ENCODE peak calls at places on chromosomes 13 and 19, in four cellular contexts. H is Peyer's patch, V is neural progenitor cell, B is heart right ventricle. Z is an unnamed sample.

GRCh38 chr13:47472516-47472915 is 528.6 kb downstream of the SUCLA2 start:
- DNase-seq in H (no peak), V (no peak), B (no peak), Z (no peak)

GRCh38 chr19:16901491-16902175 is 12.8 kb downstream of the F2RL3 start:
- DNase-seq in H (no peak), V (peak), B (no peak), Z (no peak)

GRCh38 chr13:51858433-51859247 is 3.1 kb upstream of the CCDC70 start:
- DNase-seq in H (no peak), V (peak), B (no peak), Z (no peak)

GRCh38 chr19:44748426-44749254 is at the start of gene BCL3:
- DNase-seq in H (peak), V (peak), B (peak), Z (peak)

GRCh38 chr19:11963566-11964355 is 1.1 kb upstream of the ZNF763 start:
- DNase-seq in H (peak), V (peak), B (peak), Z (peak)

GRCh38 chr19:46081928-46082727 is 41.3 kb upstream of the IGFL4 start:
- DNase-seq in H (no peak), V (peak), B (no peak), Z (peak)

GRCh38 chr19:39223703-39224279 is 19.7 kb upstream of the SYCN start:
- DNase-seq in H (no peak), V (peak), B (no peak), Z (no peak)

GRCh38 chr13:98875146-98875729 is 102.6 kb downstream of the DOCK9 start:
- DNase-seq in H (no peak), V (no peak), B (no peak), Z (no peak)

GRCh38 chr19:12779162-12779993 is 4.0 kb upstream of the HOOK2 start:
- DNase-seq in H (no peak), V (peak), B (peak), Z (peak)

GRCh38 chr13:110345701-110346100 is 38.6 kb downstream of the COL4A2 start:
- DNase-seq in H (no peak), V (no peak), B (no peak), Z (no peak)

GRCh38 chr13:81686877-81687276 is 1346.0 kb upstream of the SPRY2 start:
- DNase-seq in H (no peak), V (no peak), B (no peak), Z (no peak)

GRCh38 chr13:90232291-90232690 is 1115.2 kb upstream of the MIR17HG start:
- DNase-seq in H (no peak), V (no peak), B (no peak), Z (no peak)

GRCh38 chr19:4241824-4242430 is 5.0 kb upstream of the YJU2 start:
- DNase-seq in H (no peak), V (no peak), B (no peak), Z (no peak)

GRCh38 chr19:6718111-6718740 is 2.2 kb downstream of the C3 start:
- DNase-seq in H (no peak), V (no peak), B (no peak), Z (no peak)

GRCh38 chr13:103130681-103131210 is 64.5 kb upstream of the SLC10A2 start:
- DNase-seq in H (no peak), V (no peak), B (no peak), Z (no peak)

GRCh38 chr13:21511841-21512240 is 52.7 kb upstream of the ZDHHC20 start:
- DNase-seq in H (no peak), V (no peak), B (no peak), Z (no peak)

GRCh38 chr19:1466461-1467227 is 12.4 kb downstream of the C19orf25 start:
- DNase-seq in H (no peak), V (peak), B (no peak), Z (no peak)

GRCh38 chr19:36103842-36104552 is 6.9 kb upstream of the OVOL3 start:
- DNase-seq in H (no peak), V (no peak), B (no peak), Z (no peak)

GRCh38 chr19:35495107-35496064 is 5.1 kb upstream of the KRTDAP start:
- DNase-seq in H (peak), V (peak), B (peak), Z (peak)

GRCh38 chr13:24502567-24503375 is 9.8 kb downstream of the PARP4 start:
- DNase-seq in H (no peak), V (peak), B (no peak), Z (no peak)

GRCh38 chr13:100773923-100774641 is 99.5 kb upstream of the TMTC4 start:
- DNase-seq in H (no peak), V (no peak), B (no peak), Z (no peak)

GRCh38 chr13:99281811-99282263 is 23.7 kb upstream of the GPR18 start:
- DNase-seq in H (peak), V (no peak), B (peak), Z (no peak)

GRCh38 chr19:16612631-16613030 is 15.4 kb downstream of the MED26 start:
- DNase-seq in H (no peak), V (no peak), B (no peak), Z (no peak)

GRCh38 chr13:27338207-27338606 is 67.6 kb downstream of the RASL11A start:
- DNase-seq in H (no peak), V (no peak), B (no peak), Z (no peak)

GRCh38 chr13:27336005-27336673 is 65.5 kb downstream of the RASL11A start:
- DNase-seq in H (no peak), V (no peak), B (no peak), Z (no peak)

GRCh38 chr13:27339299-27339698 is 68.7 kb downstream of the RASL11A start:
- DNase-seq in H (peak), V (peak), B (no peak), Z (no peak)

GRCh38 chr13:27341616-27342015 is 71.0 kb downstream of the RASL11A start:
- DNase-seq in H (no peak), V (no peak), B (no peak), Z (no peak)

DNA sequence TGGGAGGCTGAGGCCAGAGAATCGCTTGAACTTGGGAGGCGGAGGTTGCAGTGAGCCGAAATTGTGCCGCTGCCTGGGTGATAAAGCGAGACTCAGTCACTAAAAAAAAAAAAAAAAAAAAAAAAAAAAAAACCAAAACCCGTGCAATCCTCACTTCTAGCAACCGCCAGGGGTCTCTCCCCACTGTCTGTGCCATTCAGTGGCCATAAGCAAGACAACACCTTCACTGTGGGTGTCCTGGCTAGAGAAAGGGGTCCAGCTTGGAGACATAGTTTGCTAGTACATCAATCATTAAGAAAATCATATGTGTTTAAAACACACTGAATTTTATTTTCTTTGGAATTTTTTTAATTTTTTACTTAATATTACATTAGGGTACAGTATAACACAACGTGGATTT is 68.2 kb downstream of the RASL11A start:
- DNase-seq in H (no peak), V (peak), B (no peak), Z (no peak)
- TF ChIP-seq CTCF in H (no peak), V (peak), B (no peak), Z (no peak)

DNA sequence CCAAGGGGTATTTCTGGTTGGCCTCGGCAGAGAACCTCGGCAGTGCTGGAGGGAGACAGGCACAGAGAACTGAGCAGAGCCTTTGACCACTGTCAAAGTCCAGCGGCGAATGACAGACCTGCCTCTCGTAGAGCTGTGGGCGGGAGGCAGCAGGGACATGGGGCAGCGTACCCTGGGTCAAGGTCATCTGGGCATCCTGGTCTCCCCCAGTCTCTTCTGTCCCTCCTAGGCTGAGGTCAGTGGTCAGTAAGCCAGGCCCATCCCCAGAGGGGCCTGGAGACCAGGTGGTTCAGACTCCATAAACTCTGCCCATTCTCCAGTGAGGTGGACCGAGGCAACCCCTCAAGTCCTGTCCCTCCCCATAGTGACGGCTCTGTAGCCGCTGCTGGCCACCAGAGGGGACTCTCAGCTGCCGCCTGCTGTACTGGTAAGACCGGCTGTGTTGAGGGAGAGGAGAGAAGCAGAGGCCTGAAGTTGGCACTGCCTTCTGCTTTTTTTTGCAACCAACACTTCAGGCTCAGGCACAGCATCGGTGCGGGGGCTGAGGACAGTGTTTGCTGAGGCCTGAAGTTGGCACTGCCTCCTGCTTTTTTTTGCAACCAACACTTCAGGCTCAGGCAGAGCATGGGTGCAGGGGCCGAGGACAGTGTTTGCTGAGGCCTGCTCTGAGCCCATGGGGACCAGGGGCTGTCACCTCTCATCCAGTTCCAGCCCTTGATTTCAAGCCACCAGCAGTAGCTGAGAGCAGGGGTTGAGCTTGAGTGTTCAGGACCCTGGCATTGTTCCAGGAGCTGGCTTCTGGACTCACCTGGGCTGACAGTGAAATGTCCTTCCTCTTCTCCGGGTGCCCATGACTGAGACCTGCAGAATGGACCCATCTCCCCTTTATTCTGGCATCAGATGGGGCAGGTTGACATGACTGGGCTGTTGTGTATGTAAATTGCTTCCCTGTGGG is at the start of gene PGLYRP2:
- DNase-seq in H (no peak), V (no peak), B (no peak), Z (peak)
- TF ChIP-seq CTCF in H (no peak), V (no peak), B (no peak), Z (no peak)

GRCh38 chr13:79806821-79807220 is 325.9 kb downstream of the NDFIP2 start:
- DNase-seq in H (no peak), V (no peak), B (no peak), Z (no peak)
- TF ChIP-seq CTCF in H (no peak), V (no peak), B (no peak), Z (no peak)

GRCh38 chr19:42134671-42135070 is 2.4 kb upstream of the POU2F2 start:
- DNase-seq in H (no peak), V (no peak), B (no peak), Z (no peak)

GRCh38 chr19:42143341-42144234 is 11.3 kb upstream of the POU2F2 start:
- DNase-seq in H (no peak), V (peak), B (no peak), Z (no peak)

GRCh38 chr19:42135836-42136235 is 3.6 kb upstream of the POU2F2 start:
- DNase-seq in H (no peak), V (no peak), B (no peak), Z (no peak)

GRCh38 chr19:42140125-42140754 is 8.0 kb upstream of the POU2F2 start:
- DNase-seq in H (no peak), V (peak), B (peak), Z (peak)
- TF ChIP-seq CTCF in H (no peak), V (no peak), B (no peak), Z (no peak)

DNA sequence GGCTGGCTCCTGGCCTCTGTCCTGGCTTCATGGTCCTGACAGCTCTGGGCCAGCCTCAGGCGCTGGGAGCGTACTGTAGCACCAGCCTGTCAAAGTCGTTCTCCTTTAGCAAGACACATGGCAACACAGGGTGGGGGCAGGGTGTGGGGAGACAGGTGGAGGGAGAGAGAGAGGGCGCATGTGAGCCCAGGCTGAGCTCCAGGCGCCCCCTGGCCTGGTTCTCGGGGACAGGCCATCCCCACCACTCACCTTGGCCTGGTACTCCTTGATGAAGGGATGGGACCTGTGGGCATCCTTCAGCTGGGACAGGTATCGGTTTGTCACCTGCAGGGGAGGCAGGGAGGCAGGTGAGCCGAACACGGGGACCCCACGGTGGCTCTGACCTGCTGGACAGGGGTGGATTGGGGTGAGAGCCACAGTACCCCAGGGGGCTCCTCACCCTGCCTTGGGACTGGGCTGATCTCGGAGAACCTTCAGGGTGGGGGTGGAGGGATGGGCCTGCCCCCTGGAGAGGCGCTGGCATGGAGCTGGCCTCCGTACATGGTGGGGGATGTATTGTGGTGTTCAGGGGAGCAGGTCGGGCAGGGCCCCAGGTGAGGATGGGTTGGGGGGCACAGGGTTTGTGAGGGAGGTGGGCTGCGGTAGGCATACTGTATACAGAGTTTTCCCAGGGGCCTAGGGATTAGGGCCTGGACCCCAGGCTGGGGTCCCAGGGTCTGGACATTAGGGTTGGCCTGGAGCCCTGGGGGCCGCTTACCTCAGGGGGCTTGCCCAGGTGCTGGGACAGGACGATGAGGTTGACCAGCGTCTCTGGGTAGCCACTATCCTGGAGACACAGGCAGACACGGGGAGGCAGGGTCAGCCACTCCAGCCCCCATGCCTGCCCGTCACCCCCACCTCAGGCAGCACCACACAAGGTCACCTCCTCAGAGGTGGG is 3.9 kb upstream of the CERS1 start:
- DNase-seq in H (no peak), V (no peak), B (no peak), Z (no peak)
- TF ChIP-seq CTCF in H (no peak), V (no peak), B (no peak), Z (no peak)

GRCh38 chr19:55481148-55482127 is 3.5 kb upstream of the NAT14 start:
- DNase-seq in H (no peak), V (no peak), B (no peak), Z (no peak)
- TF ChIP-seq CTCF in H (no peak), V (no peak), B (no peak), Z (no peak)

GRCh38 chr19:47608074-47608907 is 643 bp upstream of the BICRA start:
- DNase-seq in H (peak), V (peak), B (peak), Z (peak)
- TF ChIP-seq CTCF in H (peak), V (no peak), B (no peak), Z (no peak)

DNA sequence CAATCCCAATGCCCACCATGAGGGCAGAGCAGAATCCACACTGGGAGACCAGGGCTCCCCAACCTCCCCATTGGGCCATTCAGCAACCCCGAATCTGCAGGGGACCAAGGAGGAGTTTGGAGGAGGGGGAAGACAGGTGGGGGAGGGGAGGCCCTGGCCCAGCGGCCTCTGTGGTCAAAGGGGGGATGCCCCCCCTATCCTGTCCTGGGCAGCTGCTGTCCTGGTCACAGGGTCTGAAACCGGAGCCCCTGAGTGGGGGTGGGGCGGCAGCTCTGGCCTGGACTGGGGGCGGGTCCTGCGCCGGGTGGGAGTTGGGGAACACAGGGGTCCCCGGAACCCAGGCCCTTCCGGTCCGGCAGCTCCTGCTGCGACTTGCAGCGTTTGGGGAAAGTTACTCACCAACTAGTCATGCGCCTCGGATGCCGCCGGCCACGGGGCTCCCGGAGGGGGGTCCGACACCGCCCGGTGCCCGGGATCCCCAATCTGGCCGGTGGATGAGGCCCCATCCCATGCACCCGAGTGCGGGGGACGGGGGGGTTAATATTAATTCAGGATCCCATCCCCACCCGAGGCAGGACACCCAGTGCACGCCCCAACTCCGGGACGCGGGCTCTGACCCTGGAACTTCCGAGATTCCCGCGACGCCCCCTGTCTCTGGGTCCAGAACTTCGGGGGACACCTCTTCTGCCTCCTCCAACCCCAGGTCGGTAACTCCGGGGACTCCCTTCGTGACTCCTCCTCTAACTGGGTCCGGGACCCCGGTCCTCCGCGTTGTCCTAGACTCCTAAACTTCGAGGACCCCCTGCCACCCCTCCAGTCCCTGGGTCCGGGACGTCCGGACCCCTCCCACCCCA is 868 bp downstream of the HOMER3 start:
- DNase-seq in H (no peak), V (peak), B (peak), Z (no peak)
- TF ChIP-seq CTCF in H (no peak), V (no peak), B (no peak), Z (no peak)

Z was measured in pancreas.